ENCODE peak calls at places on chromosome 14, in seven cellular contexts. T is GM23248, C is fibroblast of lung, X is MM.1S, V is esophagus squamous epithelium, Q is keratinocyte, O is aorta. A is an unnamed sample. For H3K36me3 and H3K4me1, the result is how much of the 10 kb centered on the place peaks cover.

GRCh38 chr14:98926151-98926550 is 345.8 kb downstream of the BCL11B start:
- DNase-seq in X (no peak), O (peak), V (no peak), Q (no peak), T (no peak), C (no peak), A (no peak)

GRCh38 chr14:102930138-102930752 is 7.8 kb downstream of the AMN start:
- DNase-seq in T (peak), Q (no peak), V (no peak), C (no peak), X (no peak), O (no peak), A (no peak)

GRCh38 chr14:57199911-57200310 is 68.8 kb downstream of the EXOC5 start:
- DNase-seq in V (no peak), O (no peak), T (peak), Q (no peak), C (peak), X (no peak), A (no peak)

GRCh38 chr14:93042968-93043940 is 72.5 kb downstream of the ITPK1 start:
- DNase-seq in O (peak), Q (peak), C (peak), X (no peak), V (no peak), T (peak), A (peak)

GRCh38 chr14:68668531-68668930 is 124.3 kb downstream of the ZFP36L1 start:
- DNase-seq in C (no peak), O (no peak), Q (no peak), T (no peak), X (no peak), V (no peak), A (no peak)

GRCh38 chr14:104370256-104370870 is 209.2 kb upstream of the C14orf180 start:
- DNase-seq in V (no peak), C (no peak), O (peak), Q (no peak), T (no peak), X (no peak), A (peak)

GRCh38 chr14:77036484-77037337 is 8.2 kb upstream of the IRF2BPL start:
- DNase-seq in V (no peak), Q (no peak), X (no peak), O (no peak), C (no peak), T (no peak), A (no peak)

GRCh38 chr14:52259452-52259851 is 8.0 kb upstream of the PTGDR start:
- DNase-seq in T (peak), C (peak), Q (no peak), X (no peak), O (no peak), V (no peak), A (no peak)

GRCh38 chr14:77991128-77991772 is 178.9 kb upstream of the NRXN3 start:
- DNase-seq in O (no peak), Q (no peak), T (no peak), C (no peak), V (no peak), X (no peak), A (no peak)

GRCh38 chr14:49942090-49942489 is 49.2 kb downstream of the ARF6 start:
- DNase-seq in V (no peak), Q (no peak), X (no peak), O (no peak), C (no peak), T (no peak), A (no peak)

GRCh38 chr14:32595496-32595895 is 266.4 kb downstream of the AKAP6 start:
- DNase-seq in V (no peak), Q (no peak), O (no peak), T (no peak), C (no peak), X (no peak), A (no peak)

GRCh38 chr14:103116645-103117044 is 6.6 kb upstream of the TNFAIP2 start:
- DNase-seq in Q (no peak), T (no peak), O (no peak), V (no peak), C (no peak), X (no peak), A (no peak)

GRCh38 chr14:76930549-76930948 is 98.0 kb downstream of the IRF2BPL start:
- DNase-seq in Q (no peak), X (no peak), T (no peak), C (no peak), V (no peak), O (no peak), A (no peak)

GRCh38 chr14:68659021-68659931 is 133.6 kb downstream of the ZFP36L1 start:
- DNase-seq in O (no peak), T (peak), V (no peak), Q (no peak), X (no peak), C (peak), A (no peak)

GRCh38 chr14:50062438-50063039 is 53.8 kb downstream of the VCPKMT start:
- DNase-seq in O (no peak), Q (peak), V (peak), T (peak), C (peak), X (no peak), A (no peak)

GRCh38 chr14:95774265-95775160 is 60.6 kb upstream of the TCL1A start:
- DNase-seq in O (no peak), V (no peak), X (peak), Q (peak), T (peak), C (peak), A (peak)

GRCh38 chr14:91901449-91902250 is 34.3 kb upstream of the TC2N start:
- DNase-seq in T (no peak), X (no peak), Q (no peak), V (no peak), O (no peak), C (peak), A (no peak)

GRCh38 chr14:51395361-51395849 is 155.4 kb downstream of the TMX1 start:
- DNase-seq in V (no peak), Q (peak), X (no peak), T (peak), C (peak), O (no peak), A (peak)

GRCh38 chr14:72957213-72957612 is 30.9 kb downstream of the DCAF4 start:
- DNase-seq in C (no peak), V (no peak), O (no peak), T (no peak), X (no peak), Q (no peak), A (no peak)

GRCh38 chr14:71320734-71321555 is 413.7 kb downstream of the PCNX1 start:
- DNase-seq in O (peak), X (peak), C (peak), V (no peak), T (peak), Q (no peak), A (peak)

GRCh38 chr14:78071016-78071549 is 99.1 kb upstream of the NRXN3 start:
- DNase-seq in X (no peak), T (no peak), O (no peak), C (no peak), V (no peak), Q (no peak), A (no peak)

GRCh38 chr14:75522224-75522764 is at the start of gene BATF:
- DNase-seq in Q (no peak), O (no peak), V (no peak), T (no peak), X (peak), C (no peak), A (no peak)

GRCh38 chr14:53927171-53927570 is 29.5 kb downstream of the BMP4 start:
- DNase-seq in Q (no peak), O (no peak), X (no peak), T (no peak), V (no peak), C (peak), A (no peak)

GRCh38 chr14:59871166-59871495 is 555 bp upstream of the RTN1 start:
- DNase-seq in Q (no peak), X (no peak), T (no peak), V (no peak), O (no peak), C (no peak), A (no peak)

GRCh38 chr14:92551066-92551841 is 37.7 kb downstream of the RIN3 start:
- DNase-seq in V (no peak), T (no peak), C (no peak), X (peak), Q (no peak), O (peak), A (no peak)

GRCh38 chr14:50631408-50631821 is 36.7 kb downstream of the SAV1 start:
- DNase-seq in O (no peak), Q (no peak), X (no peak), V (no peak), C (no peak), T (no peak), A (no peak)

GRCh38 chr14:77615231-77616132 is 955 bp downstream of the SPTLC2 start:
- DNase-seq in X (no peak), V (no peak), T (peak), Q (no peak), C (peak), O (no peak), A (no peak)

GRCh38 chr14:73743431-73743931 is 29.3 kb upstream of the PNMA1 start:
- DNase-seq in C (no peak), V (no peak), O (no peak), T (no peak), X (peak), Q (no peak), A (no peak)

GRCh38 chr14:35380794-35381193 is 23.8 kb downstream of the NFKBIA start:
- DNase-seq in C (peak), Q (no peak), V (no peak), X (no peak), T (no peak), O (no peak), A (no peak)

GRCh38 chr14:102998393-102998792 is 59.0 kb downstream of the CDC42BPB start:
- DNase-seq in O (no peak), T (peak), Q (no peak), X (no peak), V (no peak), C (peak), A (no peak)

GRCh38 chr14:50257728-50258127 is 26.4 kb upstream of the SOS2 start:
- DNase-seq in Q (no peak), X (no peak), O (no peak), C (no peak), T (no peak), V (no peak), A (no peak)

GRCh38 chr14:64388533-64389243 is 535 bp downstream of the MTHFD1 start:
- DNase-seq in O (peak), T (peak), V (no peak), Q (no peak), C (peak), X (no peak), A (peak)

GRCh38 chr14:81343166-81343565 is 57.0 kb downstream of the STON2 start:
- DNase-seq in V (no peak), Q (no peak), C (no peak), O (no peak), X (no peak), T (no peak), A (no peak)

GRCh38 chr14:103507751-103508150 is 14.9 kb downstream of the CKB start:
- DNase-seq in Q (no peak), C (no peak), V (no peak), T (no peak), O (no peak), X (no peak), A (no peak)

GRCh38 chr14:70789361-70789760 is 20.0 kb downstream of the MAP3K9 start:
- DNase-seq in C (peak), Q (no peak), X (no peak), T (peak), V (no peak), O (no peak), A (no peak)

GRCh38 chr14:31543969-31544799 is 17.0 kb upstream of the NUBPL start:
- DNase-seq in V (no peak), C (peak), T (peak), X (no peak), O (no peak), Q (no peak), A (no peak)

GRCh38 chr14:96631030-96631429 is 128.8 kb downstream of the PAPOLA start:
- DNase-seq in C (no peak), Q (no peak), T (no peak), X (no peak), O (no peak), V (no peak), A (no peak)

GRCh38 chr14:39179042-39179441 is 4.0 kb downstream of the PNN start:
- DNase-seq in C (no peak), Q (no peak), O (no peak), V (no peak), T (no peak), X (no peak), A (no peak)

GRCh38 chr14:39176263-39177167 is 1.5 kb downstream of the PNN start:
- DNase-seq in Q (no peak), X (no peak), T (no peak), O (no peak), C (no peak), V (no peak), A (no peak)

GRCh38 chr14:39174560-39175444 is at the start of gene PNN:
- DNase-seq in C (peak), T (peak), O (peak), V (peak), X (peak), Q (peak), A (peak)

GRCh38 chr14:39175445-39176262 is 600 bp downstream of the PNN start:
- DNase-seq in T (peak), C (no peak), X (no peak), Q (no peak), O (no peak), V (no peak), A (no peak)

DNA sequence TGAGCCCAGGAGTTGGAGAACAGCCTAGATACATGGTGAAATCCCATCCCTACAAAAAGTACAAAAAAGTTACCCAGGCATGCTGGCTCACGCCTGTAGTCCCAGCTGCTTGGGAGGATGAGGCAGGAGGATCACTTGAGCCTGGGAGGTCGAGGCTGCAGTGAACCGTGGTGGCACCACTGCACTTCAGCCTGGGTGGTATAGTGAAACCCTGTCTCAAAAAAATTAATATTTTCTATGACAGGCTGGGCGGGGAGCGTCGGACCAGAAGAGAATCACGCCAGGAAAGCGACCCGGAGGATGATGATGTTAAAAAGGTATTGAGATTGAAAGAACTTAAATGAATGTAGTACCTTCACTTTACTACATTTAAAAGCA is 2.1 kb downstream of the PNN start:
- DNase-seq in O (no peak), Q (no peak), T (no peak), X (no peak), C (no peak), V (no peak), A (no peak)
- H3K36me3 ChIP-seq in O (under half), Q (under half), T (half or more), X (under half), C (under half), V (under half), A (under half)

GRCh38 chr14:101476931-101477553 is 84.3 kb upstream of the DIO3 start:
- DNase-seq in C (no peak), O (peak), V (no peak), T (no peak), Q (no peak), X (no peak), A (no peak)
- H3K4me1 ChIP-seq in C (under half), O (under half), V (half or more), T (under half), Q (under half), X (under half), A (under half)

GRCh38 chr14:100565650-100566049 is 21.6 kb downstream of the BEGAIN start:
- DNase-seq in C (no peak), Q (no peak), V (no peak), O (no peak), X (no peak), T (no peak), A (no peak)

GRCh38 chr14:100566119-100566518 is 21.1 kb downstream of the BEGAIN start:
- DNase-seq in V (no peak), O (no peak), Q (no peak), T (no peak), X (no peak), C (no peak), A (peak)

GRCh38 chr14:100567009-100567876 is 20.0 kb downstream of the BEGAIN start:
- DNase-seq in V (no peak), X (no peak), T (no peak), Q (no peak), C (no peak), O (no peak), A (no peak)

GRCh38 chr14:100567877-100568163 is 19.4 kb downstream of the BEGAIN start:
- DNase-seq in V (no peak), T (peak), O (no peak), X (no peak), Q (no peak), C (no peak), A (no peak)

DNA sequence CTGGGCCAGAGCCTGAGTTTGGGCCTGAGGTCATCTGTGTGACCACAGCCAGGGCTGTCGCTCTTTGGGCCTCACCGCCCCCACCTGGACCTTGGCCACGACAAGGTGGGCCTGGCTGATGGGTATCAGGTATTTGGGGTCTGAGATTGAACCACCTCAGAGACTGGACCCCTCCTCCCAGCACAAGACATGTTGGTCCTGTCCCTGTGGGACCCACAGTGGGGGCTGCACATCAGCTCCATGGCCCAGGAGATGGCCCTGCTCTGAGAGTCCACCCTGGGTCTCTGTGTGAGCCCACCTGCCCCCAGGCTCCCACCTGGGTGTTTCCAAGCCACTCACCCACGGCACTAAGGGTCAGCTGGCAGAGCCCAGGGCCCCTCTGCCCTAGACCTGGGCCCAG is 20.6 kb downstream of the BEGAIN start:
- DNase-seq in V (no peak), X (no peak), C (no peak), O (no peak), Q (no peak), T (no peak), A (no peak)
- H3K4me3 ChIP-seq in V (peak), X (no peak), C (no peak), O (no peak), Q (no peak), T (no peak), A (no peak)

DNA sequence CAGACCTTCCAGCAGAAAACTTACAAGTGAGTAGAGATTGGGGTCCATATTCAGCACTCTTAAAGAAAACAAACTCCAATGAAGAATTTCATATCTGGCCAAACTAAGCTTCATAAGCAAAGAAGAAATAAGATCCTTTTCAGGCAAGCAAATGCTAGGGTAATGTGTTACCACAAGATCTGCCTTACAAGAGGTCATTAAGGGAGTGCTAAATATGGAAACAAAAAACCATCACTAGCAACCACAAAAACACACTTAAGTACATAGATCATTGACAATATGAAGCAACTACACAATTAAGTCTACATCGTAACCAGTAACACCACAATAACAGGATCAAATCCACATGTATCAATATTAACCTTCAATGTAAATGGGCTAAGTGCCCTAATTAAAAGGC is 47.1 kb upstream of the CLEC14A start:
- DNase-seq in C (no peak), X (no peak), O (no peak), Q (no peak), T (no peak), V (no peak), A (no peak)
- H3K36me3 ChIP-seq in C (under half), X (under half), O (under half), Q (under half), T (under half), V (under half), A (under half)

A was measured in prostate gland.